ENCODE peak calls at places on chromosomes 16 and 17, in five cellular contexts. O is tibial nerve, R is GM04503, Q is NCI-H2029 treated with DMSO at 0.1 percent for 48 hours, X is HCT116. M is an unnamed sample.

GRCh38 chr16:16009396-16009795 is 60.0 kb downstream of the ABCC1 start:
- DNase-seq in X (no peak), O (no peak), Q (no peak), R (no peak), M (no peak)

GRCh38 chr17:38891441-38891840 is 21.6 kb downstream of the LASP1 start:
- DNase-seq in X (no peak), Q (no peak), R (no peak), O (no peak), M (no peak)

GRCh38 chr16:10927497-10928112 is 14.7 kb downstream of the DEXI start:
- DNase-seq in O (no peak), X (no peak), R (no peak), Q (no peak), M (no peak)

GRCh38 chr17:69870091-69870530 is 204.9 kb upstream of the KCNJ16 start:
- DNase-seq in Q (no peak), O (no peak), R (no peak), X (no peak), M (no peak)

GRCh38 chr17:78407387-78407990 is 29.0 kb downstream of the PGS1 start:
- DNase-seq in Q (no peak), O (no peak), X (no peak), R (no peak), M (no peak)

GRCh38 chr17:28391401-28391800 is 14.6 kb downstream of the SLC46A1 start:
- DNase-seq in O (no peak), X (no peak), Q (no peak), R (no peak), M (no peak)

GRCh38 chr16:85983606-85984005 is 84.6 kb downstream of the IRF8 start:
- DNase-seq in X (no peak), R (no peak), O (no peak), Q (no peak), M (no peak)

GRCh38 chr16:12679660-12680272 is 123.9 kb downstream of the CPPED1 start:
- DNase-seq in X (no peak), R (no peak), O (no peak), Q (no peak), M (no peak)

GRCh38 chr16:49488336-49488735 is 114.7 kb downstream of the C16orf78 start:
- DNase-seq in R (no peak), Q (no peak), O (no peak), X (no peak), M (no peak)

GRCh38 chr17:59848778-59849177 is 44.0 kb downstream of the TUBD1 start:
- DNase-seq in R (no peak), Q (no peak), O (peak), X (no peak), M (no peak)

GRCh38 chr17:50952889-50953288 is 86.7 kb upstream of the TOB1 start:
- DNase-seq in O (no peak), X (no peak), R (no peak), Q (no peak), M (no peak)

GRCh38 chr16:1102921-1103648 is 7.0 kb upstream of the C1QTNF8 start:
- DNase-seq in Q (no peak), R (no peak), O (no peak), X (no peak), M (no peak)

GRCh38 chr16:70653809-70654771 is 7.7 kb downstream of the IL34 start:
- DNase-seq in Q (peak), R (peak), O (peak), X (peak), M (no peak)

GRCh38 chr17:3935140-3935542 is 18.9 kb upstream of the P2RX1 start:
- DNase-seq in R (no peak), X (peak), Q (no peak), O (no peak), M (no peak)

GRCh38 chr17:4972322-4972721 is 4.7 kb upstream of the SPAG7 start:
- DNase-seq in R (no peak), Q (no peak), X (no peak), O (no peak), M (no peak)

GRCh38 chr17:67294451-67295199 is 49.6 kb upstream of the HELZ start:
- DNase-seq in X (no peak), Q (no peak), R (no peak), O (no peak), M (no peak)

GRCh38 chr16:14658063-14658462 is 25.3 kb downstream of the BFAR start:
- DNase-seq in O (no peak), R (no peak), Q (no peak), X (no peak), M (no peak)

GRCh38 chr16:48887646-48888045 is 277.7 kb upstream of the N4BP1 start:
- DNase-seq in R (no peak), X (no peak), O (no peak), Q (no peak), M (no peak)

GRCh38 chr17:68290955-68291835 is at the start of the genes ARSG and SLC16A6:
- DNase-seq in O (peak), Q (peak), X (peak), R (no peak), M (no peak)

GRCh38 chr16:88672776-88673175 is 9.9 kb upstream of the MVD start:
- DNase-seq in Q (no peak), X (peak), R (no peak), O (no peak), M (no peak)

GRCh38 chr17:16463341-16464000 is 28.5 kb downstream of the LRRC75A start:
- DNase-seq in R (no peak), Q (peak), X (no peak), O (no peak), M (no peak)

GRCh38 chr17:75970011-75970523 is 8.9 kb downstream of the ACOX1 start:
- DNase-seq in R (no peak), O (no peak), Q (no peak), X (no peak), M (no peak)

GRCh38 chr17:75684249-75684648 is 17.1 kb downstream of the SAP30BP start:
- DNase-seq in X (no peak), O (no peak), R (no peak), Q (no peak), M (no peak)